ENCODE peak calls at places on chromosomes 2 and 18, in six cellular contexts. U is A172, Q is nephron progenitor cell, S is mucosa of gallbladder, M is HTR-8/SVneo, L is NCI-H1930. Z is an unnamed sample.

GRCh38 chr2:223010641-223011040 is 41.3 kb upstream of the KCNE4 start:
- DNase-seq in L (no peak), S (no peak), U (no peak), Q (no peak), M (no peak), Z (no peak)

GRCh38 chr2:81050580-81050979 is 746.0 kb upstream of the LRRTM1 start:
- DNase-seq in U (no peak), M (no peak), Q (no peak), L (no peak), S (no peak), Z (peak; percentile 7)

GRCh38 chr18:13376841-13377351 is 158.3 kb downstream of the LDLRAD4 start:
- DNase-seq in Q (no peak), U (no peak), S (no peak), M (no peak), L (no peak), Z (no peak)

GRCh38 chr2:159960413-159960812 is 102.0 kb downstream of the PLA2R1 start:
- DNase-seq in Q (no peak), U (peak; percentile 81), M (peak; percentile 60), L (no peak), S (no peak), Z (no peak)

GRCh38 chr2:60992985-60993392 is 24.5 kb upstream of the PEX13 start:
- DNase-seq in U (no peak), S (peak; percentile 22), L (no peak), M (no peak), Q (no peak), Z (peak; percentile 53)

GRCh38 chr2:232073031-232073430 is 111.5 kb downstream of the DIS3L2 start:
- DNase-seq in U (no peak), S (no peak), Q (no peak), L (no peak), M (no peak), Z (no peak)

GRCh38 chr2:38498039-38498438 is 104.7 kb downstream of the HNRNPLL start:
- DNase-seq in Q (peak; percentile 34), U (no peak), M (no peak), L (no peak), S (no peak), Z (no peak)

GRCh38 chr2:97662386-97662894 is 1.4 kb downstream of the ACTR1B start:
- DNase-seq in L (no peak), Q (no peak), M (no peak), U (no peak), S (no peak), Z (no peak)

GRCh38 chr2:85537600-85538506 is 1.1 kb upstream of the MAT2A start:
- DNase-seq in L (peak; percentile 48), Q (peak; percentile 46), S (peak; percentile 52), M (peak; percentile 26), U (peak; percentile 61), Z (peak; percentile 73)

GRCh38 chr2:130376433-130377293 is 20.8 kb downstream of the PTPN18 start:
- DNase-seq in M (no peak), S (no peak), U (no peak), L (no peak), Q (no peak), Z (no peak)

GRCh38 chr2:125696573-125696972 is 959.4 kb upstream of the GYPC start:
- DNase-seq in L (peak; percentile 32), Q (no peak), S (peak; percentile 18), M (no peak), U (no peak), Z (no peak)

GRCh38 chr2:131413148-131413747 is 49.3 kb upstream of the RAB6D start:
- DNase-seq in U (peak; percentile 48), S (no peak), M (peak; percentile 39), L (peak; percentile 49), Q (peak; percentile 29), Z (peak; percentile 74)

GRCh38 chr18:59715445-59715844 is 18.2 kb upstream of the CCBE1 start:
- DNase-seq in Q (no peak), S (no peak), M (no peak), L (no peak), U (no peak), Z (no peak)

GRCh38 chr2:37896319-37896718 is 28.8 kb upstream of the RMDN2 start:
- DNase-seq in M (no peak), L (no peak), Q (no peak), U (no peak), S (no peak), Z (no peak)

GRCh38 chr2:119011162-119011909 is 69.3 kb downstream of the MARCO start:
- DNase-seq in Q (peak; percentile 86), L (peak; percentile 59), M (peak; percentile 42), S (peak; percentile 31), U (peak; percentile 27), Z (peak; percentile 55)

GRCh38 chr2:166764216-166764615 is 124.1 kb upstream of the XIRP2 start:
- DNase-seq in Q (no peak), L (no peak), S (no peak), U (peak; percentile 4), M (no peak), Z (no peak)

GRCh38 chr2:219125225-219125885 is 35.3 kb downstream of the NHEJ1 start:
- DNase-seq in U (peak; percentile 93), Q (no peak), L (no peak), S (peak; percentile 28), M (peak; percentile 50), Z (no peak)

GRCh38 chr2:1550658-1551316 is 137.5 kb downstream of the TPO start:
- DNase-seq in Q (peak; percentile 86), S (peak; percentile 36), M (peak; percentile 85), U (peak; percentile 47), L (peak; percentile 27), Z (peak; percentile 48)

GRCh38 chr18:9974279-9974915 is 60.6 kb downstream of the VAPA start:
- DNase-seq in U (no peak), Q (no peak), L (no peak), M (no peak), S (no peak), Z (no peak)

GRCh38 chr2:74502147-74502719 is 2.8 kb upstream of the LBX2 start:
- DNase-seq in Q (peak; percentile 45), U (no peak), M (no peak), L (no peak), S (peak; percentile 64), Z (no peak)

GRCh38 chr2:191927319-191927867 is 80.5 kb upstream of the CAVIN2 start:
- DNase-seq in U (peak; percentile 98), S (peak; percentile 89), Q (no peak), L (no peak), M (peak; percentile 56), Z (no peak)

GRCh38 chr2:124347209-124347608 is 322.1 kb downstream of the CNTNAP5 start:
- DNase-seq in U (no peak), Q (no peak), L (no peak), M (no peak), S (no peak), Z (no peak)

GRCh38 chr18:8424917-8425725 is 184.1 kb upstream of the RAB12 start:
- DNase-seq in U (peak; percentile 96), S (no peak), Q (no peak), M (peak; percentile 85), L (no peak), Z (no peak)

GRCh38 chr18:54140641-54141040 is 83.8 kb downstream of the MBD2 start:
- DNase-seq in Q (no peak), M (no peak), U (no peak), L (no peak), S (no peak), Z (no peak)

GRCh38 chr2:72115361-72116080 is 32.1 kb downstream of the CYP26B1 start:
- DNase-seq in S (no peak), Q (no peak), L (no peak), U (peak; percentile 99), M (peak; percentile 99), Z (no peak)

GRCh38 chr2:169965495-169965894 is 138.2 kb downstream of the UBR3 start:
- DNase-seq in M (no peak), Q (no peak), U (peak; percentile 37), S (no peak), L (no peak), Z (no peak)

GRCh38 chr2:218257390-218257981 is 3.3 kb upstream of the GPBAR1 start:
- DNase-seq in S (no peak), U (peak; percentile 18), M (no peak), L (no peak), Q (peak; percentile 47), Z (peak; percentile 60)

GRCh38 chr2:187482796-187483195 is 34.7 kb upstream of the CALCRL start:
- DNase-seq in L (no peak), Q (no peak), S (no peak), U (no peak), M (no peak), Z (no peak)

GRCh38 chr2:80896576-80896975 is 592.0 kb upstream of the LRRTM1 start:
- DNase-seq in L (no peak), S (no peak), M (no peak), U (no peak), Q (no peak), Z (no peak)

GRCh38 chr2:11411768-11412448 is 54.1 kb downstream of the E2F6 start:
- DNase-seq in L (peak; percentile 24), M (peak; percentile 64), U (peak; percentile 46), Q (peak; percentile 46), S (peak; percentile 55), Z (peak; percentile 56)

GRCh38 chr2:27312152-27312551 is 3.9 kb upstream of the UCN start:
- DNase-seq in S (no peak), M (no peak), L (no peak), Q (no peak), U (no peak), Z (no peak)

GRCh38 chr2:203500951-203501350 is 34.1 kb downstream of the RAPH1 start:
- DNase-seq in Q (no peak), U (no peak), S (no peak), L (no peak), M (no peak), Z (peak; percentile 18)